ENCODE peak calls at places on chromosomes 1 and 21, in eight cellular contexts. K, J, X, Q, M, N, C and A are unnamed samples.

GRCh38 chr21:33801424-33802405 is 113.9 kb downstream of the ATP5PO start:
- DNase-seq in C (peak; percentile 1), K (no peak), J (peak; percentile 80), N (no peak), M (peak; percentile 52), Q (peak; percentile 69), X (peak; percentile 35), A (peak; percentile 95)

GRCh38 chr1:16434501-16434900 is 2.7 kb downstream of the SPATA21 start:
- DNase-seq in Q (no peak), C (no peak), X (no peak), M (no peak), N (no peak), J (peak; percentile 51), K (no peak), A (no peak)

GRCh38 chr1:33377013-33377412 is 53.9 kb downstream of the PHC2 start:
- DNase-seq in M (no peak), K (no peak), N (no peak), C (no peak), Q (no peak), X (no peak), J (no peak), A (peak; percentile 38)

GRCh38 chr1:160884091-160884490 is 889 bp downstream of the ITLN1 start:
- DNase-seq in K (no peak), Q (no peak), C (no peak), X (peak; percentile 41), N (no peak), M (no peak), J (no peak), A (no peak)

GRCh38 chr1:203467550-203467921 is 8.1 kb upstream of the PRELP start:
- DNase-seq in M (peak; percentile 84), K (no peak), X (no peak), J (no peak), N (peak; percentile 59), Q (no peak), C (no peak), A (no peak)

GRCh38 chr1:5286244-5286643 is 631.8 kb downstream of the AJAP1 start:
- DNase-seq in M (no peak), J (no peak), K (no peak), N (no peak), C (no peak), Q (no peak), X (peak; percentile 18), A (no peak)

GRCh38 chr1:151326619-151327222 is 495 bp downstream of the PI4KB start:
- DNase-seq in M (peak; percentile 60), N (peak; percentile 57), J (peak; percentile 49), K (no peak), Q (peak; percentile 75), X (peak; percentile 85), C (no peak), A (peak; percentile 15)

GRCh38 chr1:164767257-164768044 is 208.5 kb downstream of the PBX1 start:
- DNase-seq in K (no peak), N (no peak), Q (no peak), M (no peak), C (no peak), J (peak; percentile 98), X (no peak), A (no peak)

GRCh38 chr1:234604726-234605492 is 5.1 kb downstream of the IRF2BP2 start:
- DNase-seq in C (no peak), J (peak; percentile 83), K (peak; percentile 39), X (peak; percentile 62), N (no peak), Q (no peak), M (no peak), A (no peak)

GRCh38 chr1:35544976-35545375 is 12.2 kb downstream of the KIAA0319L start:
- DNase-seq in X (peak; percentile 88), N (peak; percentile 35), M (no peak), K (peak; percentile 75), J (peak; percentile 45), C (peak; percentile 85), Q (no peak), A (no peak)

GRCh38 chr1:155022136-155022926 is 11.2 kb downstream of the DCST2 start:
- DNase-seq in X (no peak), J (no peak), M (no peak), C (no peak), N (no peak), K (no peak), Q (no peak), A (no peak)

GRCh38 chr1:246043556-246043955 is 463.5 kb downstream of the SMYD3 start:
- DNase-seq in Q (no peak), M (no peak), X (no peak), C (no peak), J (no peak), K (no peak), N (no peak), A (no peak)

GRCh38 chr1:109312978-109313775 is 6.4 kb upstream of the MYBPHL start:
- DNase-seq in K (no peak), J (no peak), M (no peak), Q (no peak), C (no peak), X (no peak), N (no peak), A (no peak)

GRCh38 chr1:69994261-69994660 is 211.1 kb downstream of the LRRC40 start:
- DNase-seq in C (no peak), M (no peak), J (no peak), K (no peak), X (no peak), N (no peak), Q (no peak), A (no peak)

GRCh38 chr1:158002630-158003408 is 9.4 kb downstream of the KIRREL1 start:
- DNase-seq in C (no peak), K (no peak), N (no peak), J (peak; percentile 61), Q (peak; percentile 22), M (no peak), X (no peak), A (no peak)

GRCh38 chr1:61079898-61080336 is 2.4 kb upstream of the NFIA start:
- DNase-seq in C (peak; percentile 77), N (peak; percentile 82), X (peak; percentile 78), J (peak; percentile 67), M (peak; percentile 86), K (peak; percentile 81), Q (no peak), A (peak; percentile 81)

GRCh38 chr1:179126338-179127060 is 44.6 kb downstream of the TOR3A start:
- DNase-seq in M (no peak), N (no peak), J (no peak), X (no peak), C (no peak), K (no peak), Q (no peak), A (no peak)

GRCh38 chr1:219537182-219537581 is 75.7 kb downstream of the ZC3H11B start:
- DNase-seq in M (no peak), C (no peak), J (no peak), N (no peak), K (no peak), Q (no peak), X (no peak), A (no peak)

GRCh38 chr1:42240964-42241755 is 76.6 kb upstream of the GUCA2A start:
- DNase-seq in X (no peak), M (no peak), J (peak; percentile 65), N (no peak), K (no peak), Q (no peak), C (no peak), A (no peak)

GRCh38 chr1:201828451-201828819 is 522 bp upstream of the IPO9 start:
- DNase-seq in N (no peak), K (no peak), C (no peak), X (no peak), J (peak; percentile 35), Q (no peak), M (no peak), A (no peak)

GRCh38 chr1:200409761-200410565 is at the start of gene ZNF281:
- DNase-seq in M (peak; percentile 89), C (peak; percentile 85), X (peak; percentile 96), J (peak; percentile 90), N (peak; percentile 96), Q (peak; percentile 90), K (peak; percentile 99), A (peak; percentile 90)
- TF ChIP-seq POLR2A in M (no peak), C (peak; percentile 36), X (peak; percentile 80), J (peak; percentile 80), N (peak; percentile 64), Q (peak; percentile 69), K (peak; percentile 92), A (peak; percentile 66)

GRCh38 chr1:40384413-40384762 is 10.9 kb downstream of the SMAP2 start:
- DNase-seq in M (no peak), K (no peak), J (no peak), X (no peak), N (no peak), C (peak; percentile 80), Q (no peak), A (no peak)

GRCh38 chr1:40383488-40384412 is 10.2 kb downstream of the SMAP2 start:
- DNase-seq in M (no peak), K (peak; percentile 33), C (peak; percentile 76), Q (no peak), J (peak; percentile 93), N (no peak), X (no peak), A (no peak)

GRCh38 chr1:40386311-40386778 is 12.8 kb downstream of the SMAP2 start:
- DNase-seq in C (no peak), X (no peak), M (no peak), K (no peak), N (no peak), Q (no peak), J (no peak), A (no peak)

GRCh38 chr1:40385437-40386310 is 12.1 kb downstream of the SMAP2 start:
- DNase-seq in M (no peak), Q (no peak), N (peak; percentile 43), K (no peak), J (no peak), C (no peak), X (peak; percentile 90), A (no peak)

GRCh38 chr1:40384887-40385286 is 11.4 kb downstream of the SMAP2 start:
- DNase-seq in Q (no peak), M (no peak), C (no peak), N (no peak), X (no peak), J (no peak), K (no peak), A (no peak)
- TF ChIP-seq POLR2A in Q (no peak), M (no peak), C (no peak), N (no peak), X (no peak), J (no peak), K (no peak), A (no peak)

GRCh38 chr1:225813250-225813964 is 3.5 kb downstream of the EPHX1 start:
- DNase-seq in K (peak; percentile 81), Q (peak; percentile 44), N (peak; percentile 62), C (peak; percentile 100), J (peak; percentile 62), M (peak; percentile 60), X (peak; percentile 95), A (no peak)
- TF ChIP-seq POLR2A in K (no peak), Q (no peak), N (no peak), C (peak; percentile 43), J (no peak), M (no peak), X (peak; percentile 57), A (peak; percentile 12)

DNA sequence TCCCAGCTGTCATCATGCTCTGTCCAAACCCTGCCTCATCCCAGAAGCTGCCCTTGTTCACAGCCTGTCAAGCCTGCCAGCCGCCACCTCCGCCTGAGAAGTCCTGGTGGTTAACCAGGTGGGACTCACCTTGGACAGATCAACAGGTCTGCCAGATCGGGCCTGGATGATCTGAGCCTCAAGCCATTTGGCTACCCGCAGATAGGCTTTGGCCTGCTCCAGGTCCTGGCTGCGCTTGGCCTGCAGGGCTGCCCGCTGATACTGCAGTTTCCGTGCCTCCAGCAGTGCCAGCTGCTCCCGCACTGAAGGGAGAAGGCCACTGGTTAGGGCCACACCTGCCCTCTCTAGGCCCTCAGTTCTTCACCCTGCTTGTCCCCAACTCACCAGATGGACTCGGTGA is 8.6 kb downstream of the CC2D1B start:
- DNase-seq in J (no peak), C (no peak), Q (no peak), K (no peak), X (no peak), M (no peak), N (no peak), A (no peak)
- TF ChIP-seq POLR2A in J (no peak), C (no peak), Q (no peak), K (peak; percentile 40), X (no peak), M (no peak), N (no peak), A (no peak)